ENCODE peak calls at places on chromosomes 7 and 10, in nine cellular contexts. M, W, J, Q, C, K, Z, B and H are unnamed samples.

GRCh38 chr10:73095479-73096021 is 1.1 kb downstream of the P4HA1 start:
- DNase-seq in M (peak; percentile 87), W (peak; percentile 36), J (peak; percentile 10), Q (no peak), C (peak; percentile 62), K (no peak), Z (peak; percentile 53), B (no peak), H (peak; percentile 75)

GRCh38 chr7:71982847-71983246 is 429.3 kb downstream of the CALN1 start:
- DNase-seq in M (no peak), W (no peak), J (no peak), Q (no peak), C (no peak), K (no peak), Z (peak; percentile 97), B (peak; percentile 83), H (no peak)

GRCh38 chr10:124532106-124532641 is 70.6 kb downstream of the LHPP start:
- DNase-seq in M (peak; percentile 28), W (no peak), J (no peak), Q (no peak), C (peak; percentile 24), K (peak; percentile 42), Z (peak; percentile 3), B (no peak), H (no peak)

GRCh38 chr7:36896956-36897594 is 172.8 kb upstream of the AOAH start:
- DNase-seq in M (no peak), W (no peak), J (no peak), Q (no peak), C (no peak), K (no peak), Z (no peak), B (no peak), H (no peak)

GRCh38 chr7:121442845-121443244 is 46.7 kb upstream of the FAM3C start:
- DNase-seq in M (no peak), W (peak; percentile 2), J (no peak), Q (no peak), C (no peak), K (no peak), Z (peak; percentile 23), B (no peak), H (no peak)

GRCh38 chr10:1420663-1421362 is 316.5 kb downstream of the ADARB2 start:
- DNase-seq in M (peak; percentile 22), W (peak; percentile 69), J (peak; percentile 100), Q (peak; percentile 19), C (peak; percentile 87), K (peak; percentile 84), Z (peak; percentile 73), B (peak; percentile 2), H (no peak)

GRCh38 chr10:100793055-100793454 is 47.7 kb downstream of the PAX2 start:
- DNase-seq in M (no peak), W (no peak), J (no peak), Q (no peak), C (peak; percentile 28), K (no peak), Z (no peak), B (no peak), H (no peak)

GRCh38 chr7:42685911-42686310 is 226.0 kb downstream of the C7orf25 start:
- DNase-seq in M (no peak), W (no peak), J (no peak), Q (no peak), C (no peak), K (no peak), Z (no peak), B (no peak), H (no peak)

GRCh38 chr10:124329941-124330340 is 88.8 kb downstream of the OAT start:
- DNase-seq in M (no peak), W (no peak), J (no peak), Q (no peak), C (no peak), K (no peak), Z (no peak), B (no peak), H (no peak)

GRCh38 chr7:118352854-118353453 is 128.4 kb downstream of the ANKRD7 start:
- DNase-seq in M (peak; percentile 3), W (no peak), J (peak; percentile 54), Q (no peak), C (no peak), K (no peak), Z (peak; percentile 74), B (no peak), H (peak; percentile 6)

GRCh38 chr10:73806176-73806950 is 5.0 kb downstream of the NDST2 start:
- DNase-seq in M (no peak), W (no peak), J (no peak), Q (no peak), C (no peak), K (no peak), Z (no peak), B (no peak), H (no peak)

GRCh38 chr7:151518781-151519044 is 982 bp downstream of the RHEB start:
- DNase-seq in M (no peak), W (no peak), J (peak; percentile 39), Q (no peak), C (no peak), K (no peak), Z (no peak), B (no peak), H (no peak)

GRCh38 chr7:96121752-96122151 is 200.1 kb downstream of the SLC25A13 start:
- DNase-seq in M (no peak), W (no peak), J (no peak), Q (no peak), C (no peak), K (no peak), Z (no peak), B (no peak), H (no peak)

GRCh38 chr7:28144266-28144665 is 36.3 kb downstream of the JAZF1 start:
- DNase-seq in M (no peak), W (no peak), J (peak; percentile 28), Q (no peak), C (peak; percentile 38), K (peak; percentile 80), Z (peak; percentile 78), B (no peak), H (no peak)

GRCh38 chr10:11547111-11547625 is 64.3 kb downstream of the USP6NL start:
- DNase-seq in M (peak; percentile 93), W (no peak), J (no peak), Q (no peak), C (no peak), K (no peak), Z (no peak), B (no peak), H (no peak)

GRCh38 chr7:138431517-138431916 is 28.5 kb upstream of the TRIM24 start:
- DNase-seq in M (no peak), W (no peak), J (no peak), Q (no peak), C (no peak), K (no peak), Z (no peak), B (no peak), H (no peak)

GRCh38 chr7:65902306-65902705 is 29.4 kb downstream of the VKORC1L1 start:
- DNase-seq in M (peak; percentile 12), W (no peak), J (no peak), Q (no peak), C (no peak), K (no peak), Z (no peak), B (no peak), H (no peak)

GRCh38 chr7:20998309-20998708 is 211.6 kb upstream of the SP8 start:
- DNase-seq in M (no peak), W (no peak), J (no peak), Q (no peak), C (no peak), K (no peak), Z (no peak), B (no peak), H (no peak)

GRCh38 chr10:60921631-60922030 is 22.4 kb downstream of the RHOBTB1 start:
- DNase-seq in M (no peak), W (no peak), J (no peak), Q (no peak), C (no peak), K (peak; percentile 27), Z (peak; percentile 72), B (peak; percentile 20), H (no peak)

GRCh38 chr7:143395187-143396149 is 13.2 kb downstream of the EPHA1 start:
- DNase-seq in M (peak; percentile 42), W (no peak), J (no peak), Q (no peak), C (no peak), K (no peak), Z (peak; percentile 16), B (no peak), H (no peak)

GRCh38 chr7:106858618-106859532 is 6.2 kb upstream of the PIK3CG start:
- DNase-seq in M (no peak), W (no peak), J (peak; percentile 18), Q (no peak), C (no peak), K (no peak), Z (peak; percentile 47), B (no peak), H (no peak)

GRCh38 chr7:157978766-157979165 is 608.9 kb downstream of the PTPRN2 start:
- DNase-seq in M (no peak), W (no peak), J (no peak), Q (no peak), C (no peak), K (no peak), Z (no peak), B (no peak), H (no peak)

GRCh38 chr7:17557305-17557704 is 258.9 kb downstream of the AHR start:
- DNase-seq in M (peak; percentile 38), W (no peak), J (no peak), Q (no peak), C (no peak), K (no peak), Z (no peak), B (no peak), H (peak; percentile 86)

GRCh38 chr7:123711832-123712293 is 36.9 kb downstream of the WASL start:
- DNase-seq in M (peak; percentile 9), W (peak; percentile 13), J (no peak), Q (no peak), C (no peak), K (no peak), Z (no peak), B (no peak), H (no peak)

GRCh38 chr10:17174626-17175025 is 26.8 kb downstream of the TRDMT1 start:
- DNase-seq in M (peak; percentile 10), W (no peak), J (no peak), Q (no peak), C (no peak), K (no peak), Z (no peak), B (no peak), H (no peak)

GRCh38 chr10:79162861-79163662 is 94.3 kb downstream of the ZMIZ1 start:
- DNase-seq in M (peak; percentile 87), W (no peak), J (no peak), Q (no peak), C (no peak), K (no peak), Z (no peak), B (no peak), H (no peak)

GRCh38 chr10:12434277-12434676 is 84.9 kb downstream of the CAMK1D start:
- DNase-seq in M (no peak), W (no peak), J (peak; percentile 84), Q (no peak), C (no peak), K (no peak), Z (peak; percentile 71), B (no peak), H (no peak)

GRCh38 chr10:45461034-45461433 is 87.0 kb downstream of the ALOX5 start:
- DNase-seq in M (no peak), W (no peak), J (no peak), Q (no peak), C (no peak), K (no peak), Z (no peak), B (no peak), H (no peak)

GRCh38 chr7:136807598-136807997 is 60.9 kb upstream of the CHRM2 start:
- DNase-seq in M (no peak), W (no peak), J (no peak), Q (no peak), C (no peak), K (no peak), Z (no peak), B (no peak), H (no peak)

GRCh38 chr7:19899517-19899916 is 126.1 kb upstream of the TMEM196 start:
- DNase-seq in M (peak; percentile 67), W (no peak), J (no peak), Q (no peak), C (no peak), K (no peak), Z (no peak), B (no peak), H (peak; percentile 83)

GRCh38 chr7:6636741-6637543 is at the start of gene ZNF316:
- DNase-seq in M (peak; percentile 78), W (peak; percentile 67), J (peak; percentile 51), Q (peak; percentile 30), C (peak; percentile 66), K (peak; percentile 63), Z (peak; percentile 44), B (no peak), H (peak; percentile 21)